ENCODE peak calls at places on chromosomes 12 and 14, in nine cellular contexts. S, C, W, K, I, A, V, L and N are unnamed samples.

GRCh38 chr14:57244103-57244502 is 24.6 kb downstream of the EXOC5 start:
- DNase-seq in S (no peak), C (no peak), W (no peak), K (no peak), I (no peak), A (no peak), V (no peak), L (no peak), N (no peak)

GRCh38 chr12:64673490-64674169 is 63.3 kb downstream of the RASSF3 start:
- DNase-seq in S (no peak), C (no peak), W (no peak), K (no peak), I (no peak), A (no peak), V (no peak), L (no peak), N (peak; percentile 10)

GRCh38 chr14:63901434-63902085 is 48.8 kb downstream of the SYNE2 start:
- DNase-seq in S (no peak), C (no peak), W (no peak), K (no peak), I (no peak), A (no peak), V (no peak), L (no peak), N (no peak)

GRCh38 chr14:94573706-94574105 is 7.5 kb upstream of the SERPINA5 start:
- DNase-seq in S (no peak), C (no peak), W (no peak), K (no peak), I (no peak), A (peak; percentile 0), V (no peak), L (no peak), N (peak; percentile 53)

GRCh38 chr14:54808326-54809161 is 94.1 kb downstream of the GCH1 start:
- DNase-seq in S (no peak), C (no peak), W (no peak), K (no peak), I (no peak), A (no peak), V (no peak), L (no peak), N (peak; percentile 66)

GRCh38 chr12:124679533-124680371 is 112.3 kb upstream of the NCOR2 start:
- DNase-seq in S (peak; percentile 62), C (no peak), W (no peak), K (no peak), I (no peak), A (peak; percentile 89), V (peak; percentile 80), L (no peak), N (no peak)

GRCh38 chr14:54633076-54633475 is 66.1 kb downstream of the SAMD4A start:
- DNase-seq in S (no peak), C (no peak), W (no peak), K (no peak), I (no peak), A (no peak), V (no peak), L (no peak), N (no peak)

GRCh38 chr12:64968989-64969819 is 144.8 kb downstream of the TBC1D30 start:
- DNase-seq in S (peak; percentile 55), C (no peak), W (no peak), K (no peak), I (peak; percentile 69), A (no peak), V (no peak), L (no peak), N (no peak)

GRCh38 chr14:62329427-62329826 is 567.2 kb downstream of the SNAPC1 start:
- DNase-seq in S (no peak), C (no peak), W (no peak), K (no peak), I (no peak), A (no peak), V (no peak), L (no peak), N (no peak)

GRCh38 chr12:74285773-74286172 is 251.9 kb upstream of the ATXN7L3B start:
- DNase-seq in S (no peak), C (no peak), W (no peak), K (no peak), I (no peak), A (no peak), V (no peak), L (no peak), N (no peak)

GRCh38 chr14:100654814-100655795 is 67.9 kb upstream of the BEGAIN start:
- DNase-seq in S (peak; percentile 9), C (peak; percentile 47), W (no peak), K (peak; percentile 74), I (peak; percentile 55), A (peak; percentile 46), V (peak; percentile 57), L (no peak), N (no peak)

GRCh38 chr14:61177279-61178225 is 103.6 kb downstream of the TMEM30B start:
- DNase-seq in S (no peak), C (no peak), W (no peak), K (no peak), I (peak; percentile 34), A (no peak), V (no peak), L (no peak), N (no peak)

GRCh38 chr12:49187184-49187583 is 1.7 kb downstream of the TUBA1A start:
- DNase-seq in S (no peak), C (peak; percentile 50), W (peak; percentile 71), K (no peak), I (no peak), A (peak; percentile 83), V (no peak), L (no peak), N (peak; percentile 82)

GRCh38 chr12:109134186-109134917 is 18.0 kb downstream of the ACACB start:
- DNase-seq in S (peak; percentile 39), C (peak; percentile 14), W (no peak), K (no peak), I (peak; percentile 48), A (no peak), V (peak; percentile 31), L (no peak), N (no peak)

GRCh38 chr12:121858662-121859572 is at the start of gene HPD:
- DNase-seq in S (no peak), C (no peak), W (peak; percentile 35), K (no peak), I (peak; percentile 77), A (peak; percentile 89), V (no peak), L (no peak), N (no peak)

GRCh38 chr12:101238806-101239329 is 28.8 kb upstream of the SLC5A8 start:
- DNase-seq in S (no peak), C (no peak), W (no peak), K (no peak), I (no peak), A (no peak), V (no peak), L (no peak), N (no peak)

GRCh38 chr12:104670439-104671406 is 214.0 kb downstream of the CHST11 start:
- DNase-seq in S (peak; percentile 38), C (no peak), W (peak; percentile 42), K (no peak), I (no peak), A (peak; percentile 70), V (no peak), L (no peak), N (no peak)

GRCh38 chr14:46653031-46653775 is 1.6 kb upstream of the RPL10L start:
- DNase-seq in S (no peak), C (no peak), W (no peak), K (no peak), I (no peak), A (no peak), V (no peak), L (no peak), N (no peak)

GRCh38 chr12:6612652-6613014 is 5.5 kb upstream of the CHD4 start:
- DNase-seq in S (no peak), C (no peak), W (no peak), K (no peak), I (no peak), A (no peak), V (no peak), L (no peak), N (no peak)

GRCh38 chr14:52267501-52268190 is at the start of gene PTGDR:
- DNase-seq in S (no peak), C (peak; percentile 1), W (no peak), K (no peak), I (no peak), A (peak; percentile 25), V (peak; percentile 30), L (peak; percentile 53), N (peak; percentile 83)

GRCh38 chr12:98062464-98063245 is 452.7 kb upstream of the TMPO start:
- DNase-seq in S (no peak), C (no peak), W (no peak), K (no peak), I (no peak), A (no peak), V (no peak), L (no peak), N (no peak)

GRCh38 chr12:79658221-79658620 is 32.5 kb downstream of the PAWR start:
- DNase-seq in S (no peak), C (no peak), W (no peak), K (no peak), I (no peak), A (no peak), V (no peak), L (no peak), N (no peak)

GRCh38 chr12:131773582-131774221 is 54.5 kb upstream of the MMP17 start:
- DNase-seq in S (no peak), C (no peak), W (no peak), K (peak; percentile 52), I (no peak), A (no peak), V (no peak), L (no peak), N (peak; percentile 69)

GRCh38 chr12:101536069-101536674 is 58.6 kb upstream of the MYBPC1 start:
- DNase-seq in S (no peak), C (no peak), W (no peak), K (no peak), I (no peak), A (no peak), V (no peak), L (no peak), N (no peak)

GRCh38 chr12:125267114-125267513 is 201.9 kb downstream of the AACS start:
- DNase-seq in S (no peak), C (no peak), W (no peak), K (no peak), I (peak; percentile 24), A (no peak), V (no peak), L (no peak), N (no peak)

GRCh38 chr12:83537428-83538053 is 850.8 kb downstream of the TMTC2 start:
- DNase-seq in S (no peak), C (no peak), W (no peak), K (no peak), I (no peak), A (peak; percentile 57), V (no peak), L (no peak), N (no peak)

GRCh38 chr12:104720346-104721064 is 237.6 kb downstream of the SLC41A2 start:
- DNase-seq in S (no peak), C (no peak), W (no peak), K (no peak), I (no peak), A (peak; percentile 37), V (peak; percentile 40), L (peak; percentile 47), N (no peak)

GRCh38 chr12:22409071-22409951 is 74.8 kb upstream of the ST8SIA1 start:
- DNase-seq in S (no peak), C (no peak), W (no peak), K (no peak), I (no peak), A (peak; percentile 25), V (no peak), L (peak; percentile 46), N (no peak)

GRCh38 chr12:107992870-107993451 is 136.1 kb upstream of the WSCD2 start:
- DNase-seq in S (peak; percentile 61), C (peak; percentile 36), W (no peak), K (no peak), I (peak; percentile 36), A (peak; percentile 48), V (no peak), L (no peak), N (no peak)

GRCh38 chr12:103138538-103138937 is 181.1 kb downstream of the ASCL1 start:
- DNase-seq in S (no peak), C (no peak), W (no peak), K (no peak), I (no peak), A (no peak), V (no peak), L (no peak), N (no peak)

GRCh38 chr12:68497702-68498101 is 113.0 kb upstream of the RAP1B start:
- DNase-seq in S (peak; percentile 43), C (no peak), W (no peak), K (no peak), I (no peak), A (no peak), V (no peak), L (no peak), N (no peak)